ENCODE peak calls at places on chromosomes 16 and 17, in six cellular contexts. F, Z, U, I, W and B are unnamed samples.
A peak's percentile ranks its signal among the peaks of the same experiment; 100 is the strongest.

GRCh38 chr17:2076461-2076984 is 21.6 kb downstream of the HIC1 start:
- DNase-seq in W (no peak), Z (no peak), I (no peak), U (no peak), F (no peak), B (peak; percentile 26)

GRCh38 chr16:78034530-78034929 is 12.2 kb downstream of the CLEC3A start:
- DNase-seq in Z (no peak), F (no peak), W (no peak), I (no peak), U (no peak), B (no peak)

GRCh38 chr16:83248735-83249469 is 558.9 kb upstream of the HSBP1 start:
- DNase-seq in I (no peak), F (no peak), W (no peak), U (no peak), Z (no peak), B (no peak)

GRCh38 chr17:12672944-12673343 is 7.3 kb downstream of the MYOCD start:
- DNase-seq in W (no peak), Z (no peak), F (no peak), U (no peak), I (no peak), B (no peak)

GRCh38 chr17:6591599-6592158 is 35.3 kb upstream of the PITPNM3 start:
- DNase-seq in F (no peak), U (no peak), W (no peak), Z (no peak), I (no peak), B (no peak)

GRCh38 chr17:58991718-58992331 is 114.9 kb downstream of the TRIM37 start:
- DNase-seq in U (no peak), F (no peak), I (no peak), Z (no peak), W (no peak), B (no peak)

GRCh38 chr16:85955566-85955965 is 56.6 kb downstream of the IRF8 start:
- DNase-seq in Z (no peak), I (no peak), U (no peak), W (no peak), F (no peak), B (no peak)

GRCh38 chr16:12758031-12758669 is 45.5 kb downstream of the CPPED1 start:
- DNase-seq in Z (no peak), I (no peak), F (no peak), U (no peak), W (no peak), B (no peak)

GRCh38 chr17:63973247-63973646 is 529 bp upstream of the SCN4A start:
- DNase-seq in U (no peak), I (no peak), W (no peak), Z (no peak), F (no peak), B (no peak)

GRCh38 chr17:59371426-59372099 is 40.1 kb downstream of the YPEL2 start:
- DNase-seq in W (peak; percentile 82), U (peak; percentile 71), F (no peak), Z (no peak), I (no peak), B (no peak)

GRCh38 chr17:21368545-21369246 is 7.5 kb upstream of the KCNJ12 start:
- DNase-seq in W (no peak), U (no peak), Z (no peak), I (no peak), F (peak; percentile 66), B (no peak)

GRCh38 chr17:77228224-77229215 is 87.8 kb downstream of the SEC14L1 start:
- DNase-seq in I (no peak), U (no peak), Z (no peak), F (no peak), W (no peak), B (no peak)

GRCh38 chr16:84514874-84515835 is 10.7 kb upstream of the MEAK7 start:
- DNase-seq in W (peak; percentile 70), Z (peak; percentile 60), U (no peak), I (peak; percentile 82), F (peak; percentile 86), B (peak; percentile 85)

GRCh38 chr17:55962931-55963378 is 190.3 kb upstream of the ANKFN1 start:
- DNase-seq in F (peak; percentile 57), U (peak; percentile 3), Z (no peak), W (no peak), I (no peak), B (no peak)

GRCh38 chr17:13544292-13544691 is 57.4 kb downstream of the HS3ST3A1 start:
- DNase-seq in U (no peak), W (no peak), F (no peak), Z (no peak), I (no peak), B (no peak)

GRCh38 chr16:87161822-87162676 is 155.1 kb downstream of the C16orf95 start:
- DNase-seq in U (no peak), Z (no peak), W (no peak), F (no peak), I (no peak), B (no peak)

GRCh38 chr16:58586340-58587030 is 43.1 kb downstream of the CNOT1 start:
- DNase-seq in W (no peak), I (no peak), F (no peak), Z (no peak), U (no peak), B (no peak)

GRCh38 chr16:52549011-52549692 is 2.2 kb upstream of the TOX3 start:
- DNase-seq in W (no peak), U (no peak), Z (no peak), F (no peak), I (no peak), B (no peak)

GRCh38 chr16:31386157-31386984 is 6.8 kb upstream of the ITGAD start:
- DNase-seq in I (no peak), Z (no peak), U (no peak), W (peak; percentile 24), F (no peak), B (no peak)

GRCh38 chr16:71927787-71928186 is 32.5 kb downstream of the IST1 start:
- DNase-seq in F (no peak), U (no peak), I (no peak), Z (no peak), W (no peak), B (no peak)

GRCh38 chr16:74709477-74709877 is 8.8 kb upstream of the MLKL start:
- DNase-seq in I (peak; percentile 83), W (peak; percentile 92), U (peak; percentile 88), F (peak; percentile 95), Z (peak; percentile 57), B (peak; percentile 67)

GRCh38 chr16:66447491-66447890 is 20.4 kb downstream of the BEAN1 start:
- DNase-seq in W (no peak), Z (no peak), I (no peak), F (no peak), U (no peak), B (no peak)

GRCh38 chr16:72401079-72401361 is 229.1 kb upstream of the PMFBP1 start:
- DNase-seq in F (no peak), W (no peak), I (no peak), U (no peak), Z (no peak), B (no peak)

DNA sequence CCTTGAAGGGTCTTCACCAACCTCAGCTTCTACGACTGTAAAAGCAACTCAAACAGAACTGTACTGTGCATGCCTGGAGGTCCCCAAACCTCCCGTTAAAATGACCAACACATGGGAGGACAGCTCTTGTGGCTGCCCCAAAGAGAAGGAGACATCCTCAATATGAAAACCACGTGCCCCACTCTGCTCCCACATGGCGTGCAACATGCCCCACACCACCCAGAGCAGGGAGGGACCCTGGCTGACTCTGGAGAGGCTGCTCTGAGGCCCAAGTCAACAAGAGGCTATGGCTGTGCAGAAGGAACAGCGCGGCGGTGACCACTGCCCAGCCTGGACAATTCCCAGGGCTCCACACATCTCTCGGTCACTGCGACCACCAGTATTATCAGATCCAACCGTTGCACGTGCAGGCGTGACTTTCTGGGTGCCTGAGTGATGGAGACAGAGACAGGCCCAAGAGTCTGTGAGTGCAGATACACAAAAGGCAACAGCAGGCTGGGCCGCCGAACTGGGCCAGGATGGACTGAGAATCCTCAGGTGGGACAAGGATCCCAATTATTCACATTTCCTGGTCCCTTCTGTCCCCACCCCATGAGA is 1.4 kb downstream of the PLD6 start:
- DNase-seq in U (no peak), Z (no peak), W (no peak), F (peak; percentile 67), I (no peak), B (no peak)
- H3K4me1 ChIP-seq in U (peaks cover 11% of the 10 kb centered on the region), Z (peaks cover 23% of the 10 kb centered on the region), W (no peaks in the 10 kb centered on the region), F (peaks cover 38% of the 10 kb centered on the region), I (peaks cover 21% of the 10 kb centered on the region), B (peaks cover 31% of the 10 kb centered on the region)

GRCh38 chr17:35766903-35767510 is 6.3 kb downstream of the C17orf50 start:
- DNase-seq in U (peak; percentile 70), Z (no peak), F (peak; percentile 16), W (no peak), I (peak; percentile 16), B (no peak)
- H3K36me3 ChIP-seq in U (no peaks in the 10 kb centered on the region), Z (no peaks in the 10 kb centered on the region), F (no peaks in the 10 kb centered on the region), W (no peaks in the 10 kb centered on the region), I (no peaks in the 10 kb centered on the region), B (no peaks in the 10 kb centered on the region)

GRCh38 chr16:57479422-57480126 is 6.7 kb downstream of the DOK4 start:
- DNase-seq in U (no peak), I (no peak), Z (no peak), W (peak; percentile 81), F (no peak), B (no peak)
- H3K4me1 ChIP-seq in U (no peaks in the 10 kb centered on the region), I (peaks cover 15% of the 10 kb centered on the region), Z (peaks cover 10% of the 10 kb centered on the region), W (no peaks in the 10 kb centered on the region), F (peaks cover 54% of the 10 kb centered on the region), B (peaks cover 16% of the 10 kb centered on the region)

GRCh38 chr17:45098081-45098868 is 34.0 kb downstream of the PLCD3 start:
- DNase-seq in I (no peak), Z (no peak), F (peak; percentile 30), W (no peak), U (no peak), B (no peak)
- H3K36me3 ChIP-seq in I (peaks cover 69% of the 10 kb centered on the region), Z (peaks cover 74% of the 10 kb centered on the region), F (peaks cover 8% of the 10 kb centered on the region), W (peaks cover 10% of the 10 kb centered on the region), U (peaks cover 52% of the 10 kb centered on the region), B (peaks cover 60% of the 10 kb centered on the region)

GRCh38 chr17:40666366-40666765 is 1.4 kb upstream of the KRT222 start:
- DNase-seq in W (no peak), U (no peak), F (no peak), I (no peak), Z (no peak), B (no peak)
- H3K4me1 ChIP-seq in W (no peaks in the 10 kb centered on the region), U (no peaks in the 10 kb centered on the region), F (no peaks in the 10 kb centered on the region), I (no peaks in the 10 kb centered on the region), Z (no peaks in the 10 kb centered on the region), B (no peaks in the 10 kb centered on the region)

DNA sequence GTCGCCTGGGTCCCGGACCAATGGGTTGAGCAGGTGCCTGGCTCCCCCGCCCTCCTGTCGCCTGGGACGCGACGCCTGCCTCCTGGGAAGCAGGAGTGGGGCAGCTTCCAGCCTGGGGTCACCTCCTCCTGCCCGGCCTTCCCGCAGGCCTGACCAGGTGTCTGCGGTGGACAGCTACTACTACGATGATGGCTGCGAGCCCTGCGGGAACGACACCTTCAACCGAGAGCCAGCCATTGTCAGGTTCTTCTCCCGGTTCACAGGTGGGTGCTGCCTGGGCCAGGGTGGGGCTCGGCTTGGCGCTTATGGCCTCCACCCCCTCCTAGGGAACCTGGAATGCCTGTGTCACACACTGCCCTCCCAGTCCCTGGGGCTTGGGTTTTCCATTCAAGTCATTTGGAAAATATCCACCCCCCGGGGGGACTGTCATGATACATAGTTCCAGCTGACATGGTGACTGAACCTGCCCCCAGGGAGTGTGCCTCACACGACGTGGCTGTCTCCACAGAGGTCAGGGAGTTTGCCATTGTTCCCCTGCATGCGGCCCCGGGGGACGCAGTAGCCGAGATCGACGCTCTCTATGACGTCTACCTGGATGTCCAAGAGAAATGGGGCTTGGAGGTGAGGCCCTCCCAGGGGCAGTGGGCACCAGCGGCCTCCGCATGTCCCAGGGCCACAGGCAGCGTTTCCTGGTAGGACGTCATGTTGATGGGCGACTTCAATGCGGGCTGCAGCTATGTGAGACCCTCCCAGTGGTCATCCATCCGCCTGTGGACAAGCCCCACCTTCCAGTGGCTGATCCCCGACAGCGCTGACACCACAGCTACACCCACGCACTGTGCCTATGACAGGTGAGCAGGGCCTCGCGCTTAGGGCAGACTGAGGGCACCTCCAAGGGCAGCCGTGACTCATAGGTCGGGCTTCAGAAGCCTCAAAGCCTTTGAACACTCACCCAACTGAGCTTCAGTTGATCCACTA is 2.3 kb downstream of the DNASE1 start:
- DNase-seq in W (peak; percentile 65), Z (no peak), F (peak; percentile 51), I (no peak), U (no peak), B (no peak)
- H3K36me3 ChIP-seq in W (peaks cover 7% of the 10 kb centered on the region), Z (peaks cover 47% of the 10 kb centered on the region), F (no peaks in the 10 kb centered on the region), I (peaks cover 27% of the 10 kb centered on the region), U (peaks cover 33% of the 10 kb centered on the region), B (peaks cover 15% of the 10 kb centered on the region)